ENCODE peak calls at places on chromosome 21, in four cellular contexts. One of them, this sample, is unnamed.

GRCh38 chr21:46183910-46184624 is at the start of gene SPATC1L:
- DNase-seq in EL: peak; percentile 58
- DNase-seq in ureter: peak; percentile 82
- DNase-seq in NCI-H460: peak; percentile 35
- DNase-seq in this sample: peak; percentile 76

GRCh38 chr21:39556176-39556575 is 56.6 kb upstream of the B3GALT5 start:
- DNase-seq in EL: no peak
- DNase-seq in ureter: no peak
- DNase-seq in NCI-H460: no peak
- DNase-seq in this sample: no peak

GRCh38 chr21:16304700-16305099 is 574.9 kb downstream of the USP25 start:
- DNase-seq in EL: no peak
- DNase-seq in ureter: no peak
- DNase-seq in NCI-H460: no peak
- DNase-seq in this sample: no peak

GRCh38 chr21:43921979-43922945 is 57.2 kb downstream of the AGPAT3 start:
- DNase-seq in EL: no peak
- DNase-seq in ureter: no peak
- DNase-seq in NCI-H460: no peak
- DNase-seq in this sample: no peak

GRCh38 chr21:27817061-27817460 is 850.2 kb upstream of the ADAMTS5 start:
- DNase-seq in EL: no peak
- DNase-seq in ureter: no peak
- DNase-seq in NCI-H460: no peak
- DNase-seq in this sample: no peak

GRCh38 chr21:34279883-34280282 is 83.9 kb upstream of the KCNE2 start:
- DNase-seq in EL: no peak
- DNase-seq in ureter: no peak
- DNase-seq in NCI-H460: no peak
- DNase-seq in this sample: no peak

GRCh38 chr21:45634511-45635183 is 8.9 kb upstream of the PCBP3 start:
- DNase-seq in EL: no peak
- DNase-seq in ureter: no peak
- DNase-seq in NCI-H460: no peak
- DNase-seq in this sample: no peak

GRCh38 chr21:40099809-40100208 is 232.6 kb downstream of the PCP4 start:
- DNase-seq in EL: no peak
- DNase-seq in ureter: no peak
- DNase-seq in NCI-H460: no peak
- DNase-seq in this sample: no peak

GRCh38 chr21:38311765-38312164 is 55.0 kb downstream of the KCNJ15 start:
- DNase-seq in EL: no peak
- DNase-seq in ureter: no peak
- DNase-seq in NCI-H460: no peak
- DNase-seq in this sample: no peak

GRCh38 chr21:46054031-46054430 is 43.9 kb upstream of the COL6A2 start:
- DNase-seq in EL: no peak
- DNase-seq in ureter: no peak
- DNase-seq in NCI-H460: no peak
- DNase-seq in this sample: no peak

GRCh38 chr21:37208056-37208705 is 59.0 kb downstream of the VPS26C start:
- DNase-seq in EL: no peak
- DNase-seq in ureter: peak; percentile 60
- DNase-seq in NCI-H460: no peak
- DNase-seq in this sample: peak; percentile 65

GRCh38 chr21:39020751-39021474 is 162.3 kb downstream of the PSMG1 start:
- DNase-seq in EL: peak; percentile 92
- DNase-seq in ureter: peak; percentile 76
- DNase-seq in NCI-H460: no peak
- DNase-seq in this sample: peak; percentile 49

GRCh38 chr21:39181205-39181818 is 1.9 kb downstream of the PSMG1 start:
- DNase-seq in EL: no peak
- DNase-seq in ureter: no peak
- DNase-seq in NCI-H460: no peak
- DNase-seq in this sample: no peak